ENCODE peak calls at places on chromosomes 12 and 14, in nine cellular contexts. X, E, G, P, N, V, M, O and Y are unnamed samples.
A peak's percentile ranks its signal among the peaks of the same experiment; 100 is the strongest.

GRCh38 chr14:99174920-99175319 is 97.1 kb downstream of the BCL11B start:
- DNase-seq in X (no peak), E (no peak), G (no peak), P (peak; percentile 20), N (no peak), V (no peak), M (no peak), O (no peak), Y (no peak)

GRCh38 chr12:128339121-128339520 is 72.2 kb downstream of the TMEM132C start:
- DNase-seq in X (no peak), E (no peak), G (no peak), P (no peak), N (no peak), V (no peak), M (no peak), O (no peak), Y (no peak)

GRCh38 chr12:14416658-14417057 is 51.2 kb downstream of the ATF7IP start:
- DNase-seq in X (no peak), E (no peak), G (peak; percentile 38), P (no peak), N (peak; percentile 74), V (peak; percentile 62), M (no peak), O (peak; percentile 70), Y (peak; percentile 60)

GRCh38 chr14:80636071-80636470 is 305.5 kb downstream of the CEP128 start:
- DNase-seq in X (no peak), E (no peak), G (no peak), P (no peak), N (peak; percentile 14), V (no peak), M (no peak), O (peak; percentile 18), Y (peak; percentile 13)

GRCh38 chr14:102610968-102611811 is 18.7 kb downstream of the RCOR1 start:
- DNase-seq in X (no peak), E (no peak), G (no peak), P (no peak), N (no peak), V (no peak), M (peak; percentile 48), O (no peak), Y (no peak)

GRCh38 chr12:9130244-9130643 is 14.5 kb upstream of the A2M start:
- DNase-seq in X (no peak), E (no peak), G (no peak), P (no peak), N (no peak), V (no peak), M (no peak), O (no peak), Y (no peak)

GRCh38 chr12:101957251-101957650 is 79.9 kb downstream of the DRAM1 start:
- DNase-seq in X (no peak), E (no peak), G (no peak), P (no peak), N (no peak), V (no peak), M (no peak), O (peak; percentile 87), Y (no peak)

GRCh38 chr14:27587103-27587502 is 989.3 kb upstream of the NOVA1 start:
- DNase-seq in X (no peak), E (no peak), G (no peak), P (no peak), N (no peak), V (peak; percentile 25), M (no peak), O (no peak), Y (no peak)

GRCh38 chr12:5888816-5889315 is 56.2 kb downstream of the ANO2 start:
- DNase-seq in X (no peak), E (no peak), G (no peak), P (no peak), N (no peak), V (no peak), M (no peak), O (no peak), Y (no peak)

GRCh38 chr14:45103806-45104205 is 19.9 kb downstream of the PRPF39 start:
- DNase-seq in X (no peak), E (no peak), G (no peak), P (no peak), N (no peak), V (no peak), M (no peak), O (no peak), Y (no peak)

GRCh38 chr12:122825773-122826724 is 9.2 kb upstream of the HIP1R start:
- DNase-seq in X (no peak), E (no peak), G (peak; percentile 73), P (no peak), N (peak; percentile 86), V (no peak), M (no peak), O (no peak), Y (no peak)

GRCh38 chr12:56374726-56375597 is 12.3 kb upstream of the APOF start:
- DNase-seq in X (no peak), E (no peak), G (no peak), P (no peak), N (no peak), V (no peak), M (no peak), O (no peak), Y (peak; percentile 48)

GRCh38 chr14:88079624-88080023 is 74.7 kb downstream of the GPR65 start:
- DNase-seq in X (no peak), E (no peak), G (no peak), P (no peak), N (no peak), V (no peak), M (no peak), O (no peak), Y (no peak)

GRCh38 chr12:27995406-27995805 is 22.9 kb upstream of the PTHLH start:
- DNase-seq in X (no peak), E (no peak), G (no peak), P (no peak), N (no peak), V (no peak), M (no peak), O (no peak), Y (no peak)

GRCh38 chr14:54839681-54840080 is 62.9 kb downstream of the GCH1 start:
- DNase-seq in X (no peak), E (no peak), G (peak; percentile 53), P (no peak), N (no peak), V (no peak), M (no peak), O (peak; percentile 51), Y (no peak)

GRCh38 chr14:58572092-58572853 is 65.5 kb upstream of the DACT1 start:
- DNase-seq in X (peak; percentile 39), E (peak; percentile 59), G (no peak), P (no peak), N (peak; percentile 8), V (no peak), M (no peak), O (peak; percentile 50), Y (no peak)